ENCODE peak calls at places on chromosomes 3 and 15, in nine cellular contexts. One of them, this sample, is unnamed.

GRCh38 chr15:60405405-60405804 is 7.6 kb upstream of the ANXA2 start:
- DNase-seq in brain microvascular endothelial cell: no peak
- DNase-seq in IMR-90: no peak
- DNase-seq in body of pancreas: no peak
- DNase-seq in K562: no peak
- DNase-seq in heart left ventricle: no peak
- DNase-seq in pancreas: no peak
- DNase-seq in cardiac fibroblast: no peak
- DNase-seq in PC-9: no peak
- DNase-seq in this sample: no peak

GRCh38 chr3:195549001-195549400 is 5.9 kb upstream of the PPP1R2 start:
- DNase-seq in heart left ventricle: no peak
- DNase-seq in body of pancreas: no peak
- DNase-seq in brain microvascular endothelial cell: no peak
- DNase-seq in PC-9: no peak
- DNase-seq in pancreas: no peak
- DNase-seq in cardiac fibroblast: no peak
- DNase-seq in K562: no peak
- DNase-seq in IMR-90: no peak
- DNase-seq in this sample: no peak

GRCh38 chr3:197487911-197488391 is 67.8 kb downstream of the BDH1 start:
- DNase-seq in K562: no peak
- DNase-seq in body of pancreas: peak
- DNase-seq in cardiac fibroblast: peak
- DNase-seq in pancreas: no peak
- DNase-seq in IMR-90: peak
- DNase-seq in brain microvascular endothelial cell: peak
- DNase-seq in PC-9: peak
- DNase-seq in heart left ventricle: peak
- DNase-seq in this sample: peak

GRCh38 chr3:100407977-100408532 is 6.7 kb downstream of the LNP1 start:
- DNase-seq in cardiac fibroblast: no peak
- DNase-seq in pancreas: no peak
- DNase-seq in body of pancreas: no peak
- DNase-seq in IMR-90: no peak
- DNase-seq in K562: no peak
- DNase-seq in heart left ventricle: no peak
- DNase-seq in PC-9: no peak
- DNase-seq in brain microvascular endothelial cell: no peak
- DNase-seq in this sample: no peak

GRCh38 chr15:63601026-63601726 is 4.0 kb downstream of the FBXL22 start:
- DNase-seq in heart left ventricle: peak
- DNase-seq in K562: no peak
- DNase-seq in body of pancreas: peak
- DNase-seq in IMR-90: peak
- DNase-seq in cardiac fibroblast: peak
- DNase-seq in brain microvascular endothelial cell: peak
- DNase-seq in pancreas: peak
- DNase-seq in PC-9: no peak
- DNase-seq in this sample: no peak

GRCh38 chr3:99175276-99175801 is 273.8 kb upstream of the DCBLD2 start:
- DNase-seq in pancreas: no peak
- DNase-seq in heart left ventricle: no peak
- DNase-seq in PC-9: no peak
- DNase-seq in IMR-90: no peak
- DNase-seq in cardiac fibroblast: no peak
- DNase-seq in body of pancreas: no peak
- DNase-seq in K562: no peak
- DNase-seq in brain microvascular endothelial cell: no peak
- DNase-seq in this sample: no peak

GRCh38 chr3:185151959-185152432 is 864 bp downstream of the C3orf70 start:
- DNase-seq in IMR-90: peak
- DNase-seq in heart left ventricle: peak
- DNase-seq in cardiac fibroblast: peak
- DNase-seq in body of pancreas: peak
- DNase-seq in brain microvascular endothelial cell: no peak
- DNase-seq in PC-9: no peak
- DNase-seq in pancreas: no peak
- DNase-seq in K562: no peak
- DNase-seq in this sample: no peak

GRCh38 chr3:174436367-174436766 is 422.8 kb upstream of the NAALADL2 start:
- DNase-seq in body of pancreas: no peak
- DNase-seq in brain microvascular endothelial cell: no peak
- DNase-seq in heart left ventricle: no peak
- DNase-seq in IMR-90: no peak
- DNase-seq in pancreas: no peak
- DNase-seq in PC-9: no peak
- DNase-seq in K562: no peak
- DNase-seq in cardiac fibroblast: no peak
- DNase-seq in this sample: no peak

GRCh38 chr3:60523536-60523935 is 727.7 kb downstream of the FHIT start:
- DNase-seq in K562: no peak
- DNase-seq in PC-9: no peak
- DNase-seq in cardiac fibroblast: no peak
- DNase-seq in pancreas: no peak
- DNase-seq in brain microvascular endothelial cell: no peak
- DNase-seq in body of pancreas: no peak
- DNase-seq in IMR-90: no peak
- DNase-seq in heart left ventricle: no peak
- DNase-seq in this sample: no peak

GRCh38 chr3:139267300-139268246 is 76.2 kb upstream of the MRPS22 start:
- DNase-seq in brain microvascular endothelial cell: no peak
- DNase-seq in heart left ventricle: no peak
- DNase-seq in IMR-90: no peak
- DNase-seq in K562: no peak
- DNase-seq in pancreas: no peak
- DNase-seq in cardiac fibroblast: no peak
- DNase-seq in PC-9: no peak
- DNase-seq in body of pancreas: peak
- DNase-seq in this sample: no peak

GRCh38 chr3:536417-536813 is 339.9 kb downstream of the CHL1 start:
- DNase-seq in heart left ventricle: no peak
- DNase-seq in K562: no peak
- DNase-seq in IMR-90: no peak
- DNase-seq in body of pancreas: no peak
- DNase-seq in pancreas: no peak
- DNase-seq in cardiac fibroblast: no peak
- DNase-seq in brain microvascular endothelial cell: no peak
- DNase-seq in PC-9: no peak
- DNase-seq in this sample: no peak

GRCh38 chr3:541328-541727 is 344.8 kb downstream of the CHL1 start:
- DNase-seq in pancreas: no peak
- DNase-seq in K562: no peak
- DNase-seq in cardiac fibroblast: no peak
- DNase-seq in brain microvascular endothelial cell: no peak
- DNase-seq in PC-9: no peak
- DNase-seq in heart left ventricle: no peak
- DNase-seq in body of pancreas: no peak
- DNase-seq in IMR-90: no peak
- DNase-seq in this sample: no peak

GRCh38 chr3:535566-536416 is 339.2 kb downstream of the CHL1 start:
- DNase-seq in heart left ventricle: peak
- DNase-seq in PC-9: no peak
- DNase-seq in K562: no peak
- DNase-seq in brain microvascular endothelial cell: peak
- DNase-seq in cardiac fibroblast: peak
- DNase-seq in body of pancreas: peak
- DNase-seq in IMR-90: peak
- DNase-seq in pancreas: peak
- DNase-seq in this sample: no peak
- H3K4me3 ChIP-seq in heart left ventricle: no peak
- H3K4me3 ChIP-seq in PC-9: no peak
- H3K4me3 ChIP-seq in K562: no peak
- H3K4me3 ChIP-seq in brain microvascular endothelial cell: peak
- H3K4me3 ChIP-seq in cardiac fibroblast: no peak
- H3K4me3 ChIP-seq in body of pancreas: no peak
- H3K4me3 ChIP-seq in IMR-90: peak
- H3K4me3 ChIP-seq in pancreas: peak
- H3K4me3 ChIP-seq in this sample: peak

GRCh38 chr3:58237940-58238681 is 519 bp downstream of the ABHD6 start:
- DNase-seq in body of pancreas: peak
- DNase-seq in pancreas: peak
- DNase-seq in PC-9: peak
- DNase-seq in heart left ventricle: peak
- DNase-seq in IMR-90: peak
- DNase-seq in brain microvascular endothelial cell: no peak
- DNase-seq in K562: peak
- DNase-seq in cardiac fibroblast: peak
- DNase-seq in this sample: no peak

GRCh38 chr3:58236527-58237237 is 910 bp upstream of the ABHD6 start:
- DNase-seq in IMR-90: no peak
- DNase-seq in K562: peak
- DNase-seq in brain microvascular endothelial cell: no peak
- DNase-seq in heart left ventricle: no peak
- DNase-seq in cardiac fibroblast: no peak
- DNase-seq in PC-9: no peak
- DNase-seq in body of pancreas: peak
- DNase-seq in pancreas: no peak
- DNase-seq in this sample: no peak

GRCh38 chr3:58241321-58242044 is 3.9 kb downstream of the ABHD6 start:
- DNase-seq in cardiac fibroblast: no peak
- DNase-seq in pancreas: no peak
- DNase-seq in heart left ventricle: no peak
- DNase-seq in PC-9: no peak
- DNase-seq in IMR-90: peak
- DNase-seq in K562: no peak
- DNase-seq in brain microvascular endothelial cell: no peak
- DNase-seq in body of pancreas: no peak
- DNase-seq in this sample: no peak

GRCh38 chr3:58237238-58237939 is at the start of gene ABHD6:
- DNase-seq in IMR-90: peak
- DNase-seq in pancreas: peak
- DNase-seq in cardiac fibroblast: peak
- DNase-seq in brain microvascular endothelial cell: peak
- DNase-seq in heart left ventricle: peak
- DNase-seq in PC-9: peak
- DNase-seq in body of pancreas: peak
- DNase-seq in K562: peak
- DNase-seq in this sample: no peak

GRCh38 chr3:58238830-58239229 is 1.2 kb downstream of the ABHD6 start:
- DNase-seq in IMR-90: no peak
- DNase-seq in PC-9: no peak
- DNase-seq in brain microvascular endothelial cell: no peak
- DNase-seq in heart left ventricle: no peak
- DNase-seq in cardiac fibroblast: no peak
- DNase-seq in K562: no peak
- DNase-seq in body of pancreas: no peak
- DNase-seq in pancreas: no peak
- DNase-seq in this sample: no peak
- H3K4me3 ChIP-seq in IMR-90: no peak
- H3K4me3 ChIP-seq in PC-9: peak
- H3K4me3 ChIP-seq in brain microvascular endothelial cell: no peak
- H3K4me3 ChIP-seq in heart left ventricle: no peak
- H3K4me3 ChIP-seq in cardiac fibroblast: peak
- H3K4me3 ChIP-seq in K562: peak
- H3K4me3 ChIP-seq in body of pancreas: no peak
- H3K4me3 ChIP-seq in pancreas: no peak
- H3K4me3 ChIP-seq in this sample: no peak

DNA sequence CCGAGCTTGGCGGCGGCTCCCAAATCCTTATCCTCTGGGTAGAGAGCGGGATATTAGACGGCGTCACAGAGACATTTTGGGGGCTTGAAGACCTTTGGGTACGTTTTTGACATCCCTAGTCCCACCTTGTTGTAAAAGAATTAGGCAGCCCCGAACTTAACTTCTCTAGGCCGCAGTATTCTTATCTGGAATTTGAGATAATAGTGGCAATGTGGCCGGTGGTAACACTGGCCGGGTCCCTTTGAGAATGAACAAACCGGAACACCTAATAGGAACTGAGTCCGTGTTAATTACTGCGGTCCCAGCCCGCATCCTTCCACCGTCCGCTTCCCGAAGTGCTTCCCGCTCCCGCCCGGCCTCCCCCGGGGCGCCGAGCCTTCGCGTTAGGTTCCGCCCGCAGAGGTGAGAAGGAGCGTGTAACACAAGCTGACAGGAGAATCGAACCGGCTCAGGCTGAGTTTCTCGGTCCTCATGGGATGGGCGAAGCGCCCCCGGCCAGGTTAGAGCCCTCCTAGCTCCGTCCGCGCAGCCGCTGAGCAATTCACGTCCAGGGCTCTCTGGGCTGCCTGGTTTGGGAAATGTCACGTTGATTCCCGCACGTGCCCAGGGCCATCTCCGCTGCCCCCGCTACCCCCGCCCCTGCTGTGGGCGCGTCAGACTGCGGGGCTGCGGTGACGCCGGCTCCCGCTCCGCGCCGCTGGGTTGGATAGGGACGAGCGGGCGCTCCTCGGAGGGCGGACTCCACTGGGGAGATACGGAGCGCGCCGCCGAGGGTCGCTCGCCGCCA is 826 bp downstream of the CLDN11 start:
- DNase-seq in K562: no peak
- DNase-seq in pancreas: peak
- DNase-seq in brain microvascular endothelial cell: no peak
- DNase-seq in IMR-90: peak
- DNase-seq in cardiac fibroblast: peak
- DNase-seq in PC-9: no peak
- DNase-seq in body of pancreas: no peak
- DNase-seq in heart left ventricle: no peak
- DNase-seq in this sample: no peak
- H3K4me3 ChIP-seq in K562: no peak
- H3K4me3 ChIP-seq in pancreas: no peak
- H3K4me3 ChIP-seq in brain microvascular endothelial cell: peak
- H3K4me3 ChIP-seq in IMR-90: peak
- H3K4me3 ChIP-seq in cardiac fibroblast: peak
- H3K4me3 ChIP-seq in PC-9: no peak
- H3K4me3 ChIP-seq in body of pancreas: no peak
- H3K4me3 ChIP-seq in heart left ventricle: peak
- H3K4me3 ChIP-seq in this sample: peak

GRCh38 chr3:38137615-38138346 is 680 bp upstream of the MYD88 start:
- DNase-seq in PC-9: no peak
- DNase-seq in heart left ventricle: no peak
- DNase-seq in cardiac fibroblast: no peak
- DNase-seq in body of pancreas: no peak
- DNase-seq in brain microvascular endothelial cell: no peak
- DNase-seq in K562: no peak
- DNase-seq in IMR-90: no peak
- DNase-seq in pancreas: peak
- DNase-seq in this sample: no peak

GRCh38 chr3:38139652-38140051 is 1.2 kb downstream of the MYD88 start:
- DNase-seq in heart left ventricle: no peak
- DNase-seq in pancreas: no peak
- DNase-seq in PC-9: no peak
- DNase-seq in cardiac fibroblast: no peak
- DNase-seq in K562: no peak
- DNase-seq in body of pancreas: no peak
- DNase-seq in brain microvascular endothelial cell: no peak
- DNase-seq in IMR-90: no peak
- DNase-seq in this sample: no peak

GRCh38 chr3:38136807-38137614 is at the start of gene ACAA1:
- DNase-seq in K562: peak
- DNase-seq in IMR-90: peak
- DNase-seq in PC-9: peak
- DNase-seq in body of pancreas: peak
- DNase-seq in pancreas: peak
- DNase-seq in heart left ventricle: peak
- DNase-seq in brain microvascular endothelial cell: peak
- DNase-seq in cardiac fibroblast: peak
- DNase-seq in this sample: peak

GRCh38 chr3:38139191-38139590 is 730 bp downstream of the MYD88 start:
- DNase-seq in cardiac fibroblast: peak
- DNase-seq in K562: no peak
- DNase-seq in heart left ventricle: no peak
- DNase-seq in body of pancreas: no peak
- DNase-seq in IMR-90: no peak
- DNase-seq in brain microvascular endothelial cell: no peak
- DNase-seq in pancreas: no peak
- DNase-seq in PC-9: no peak
- DNase-seq in this sample: no peak

GRCh38 chr3:38138347-38139190 is at the start of gene MYD88:
- DNase-seq in brain microvascular endothelial cell: peak
- DNase-seq in IMR-90: peak
- DNase-seq in body of pancreas: peak
- DNase-seq in K562: peak
- DNase-seq in heart left ventricle: peak
- DNase-seq in pancreas: peak
- DNase-seq in cardiac fibroblast: peak
- DNase-seq in PC-9: no peak
- DNase-seq in this sample: no peak
- H3K4me3 ChIP-seq in brain microvascular endothelial cell: peak
- H3K4me3 ChIP-seq in IMR-90: peak
- H3K4me3 ChIP-seq in body of pancreas: peak
- H3K4me3 ChIP-seq in K562: peak
- H3K4me3 ChIP-seq in heart left ventricle: peak
- H3K4me3 ChIP-seq in pancreas: peak
- H3K4me3 ChIP-seq in cardiac fibroblast: peak
- H3K4me3 ChIP-seq in PC-9: peak
- H3K4me3 ChIP-seq in this sample: peak

This sample was measured in skeletal muscle cell.